ENCODE peak calls at places on chromosome 1, in five cellular contexts. M is lower leg skin, O is transverse colon, T is heart left ventricle, Y is A549. J is an unnamed sample.

GRCh38 chr1:157050836-157051235 is 5.3 kb upstream of the ARHGEF11 start:
- DNase-seq in M (no peak), O (no peak), T (no peak), Y (no peak), J (no peak)

GRCh38 chr1:65208577-65208976 is 60.6 kb downstream of the AK4 start:
- DNase-seq in M (no peak), O (no peak), T (peak), Y (no peak), J (no peak)

GRCh38 chr1:76124196-76124595 is 49.6 kb downstream of the ST6GALNAC3 start:
- DNase-seq in M (no peak), O (no peak), T (no peak), Y (peak), J (no peak)

GRCh38 chr1:229224308-229224707 is 46.6 kb upstream of the RAB4A start:
- DNase-seq in M (no peak), O (no peak), T (no peak), Y (no peak), J (no peak)

GRCh38 chr1:97105531-97105930 is 383.9 kb downstream of the PTBP2 start:
- DNase-seq in M (no peak), O (no peak), T (no peak), Y (no peak), J (no peak)

GRCh38 chr1:221712198-221712684 is 29.6 kb downstream of the DUSP10 start:
- DNase-seq in M (peak), O (no peak), T (no peak), Y (peak), J (no peak)

GRCh38 chr1:115322631-115323030 is 15.4 kb downstream of the NGF start:
- DNase-seq in M (no peak), O (no peak), T (no peak), Y (no peak), J (no peak)

GRCh38 chr1:14334336-14335176 is 263.9 kb upstream of the KAZN start:
- DNase-seq in M (no peak), O (no peak), T (no peak), Y (no peak), J (no peak)

GRCh38 chr1:208139434-208140086 is 104.6 kb downstream of the PLXNA2 start:
- DNase-seq in M (no peak), O (no peak), T (no peak), Y (no peak), J (no peak)

GRCh38 chr1:46489638-46490602 is at the start of gene DMBX1:
- DNase-seq in M (no peak), O (peak), T (no peak), Y (peak), J (no peak)

GRCh38 chr1:59057211-59057694 is 239.6 kb upstream of the FGGY start:
- DNase-seq in M (peak), O (peak), T (peak), Y (peak), J (peak)

GRCh38 chr1:121418369-121419049 is 233.7 kb downstream of the SRGAP2C start:
- DNase-seq in M (no peak), O (no peak), T (no peak), Y (no peak), J (no peak)
- TF ChIP-seq POLR2A in M (no peak), O (no peak), T (no peak), Y (no peak), J (no peak)

GRCh38 chr1:169146536-169147214 is 40.2 kb downstream of the ATP1B1 start:
- DNase-seq in M (no peak), O (no peak), T (no peak), Y (peak), J (no peak)
- H3K4me3 ChIP-seq in M (no peak), O (no peak), T (no peak), Y (no peak), J (no peak)

GRCh38 chr1:28551381-28551780 is 1.5 kb upstream of the TRNAU1AP start:
- DNase-seq in M (no peak), O (no peak), T (no peak), Y (no peak), J (no peak)

GRCh38 chr1:28553229-28553930 is 495 bp downstream of the TRNAU1AP start:
- DNase-seq in M (no peak), O (peak), T (peak), Y (no peak), J (peak)

GRCh38 chr1:28552482-28553228 is at the start of gene TRNAU1AP:
- DNase-seq in M (peak), O (peak), T (peak), Y (peak), J (peak)
- TF ChIP-seq POLR2A in M (no peak), O (peak), T (peak), Y (peak), J (peak)

GRCh38 chr1:63321061-63321787 is 1.1 kb upstream of the FOXD3 start:
- DNase-seq in M (no peak), O (no peak), T (no peak), Y (no peak), J (no peak)

GRCh38 chr1:63320024-63320799 is 2.2 kb upstream of the FOXD3 start:
- DNase-seq in M (no peak), O (no peak), T (no peak), Y (no peak), J (no peak)

GRCh38 chr1:63318255-63319068 is 3.9 kb upstream of the FOXD3 start:
- DNase-seq in M (no peak), O (no peak), T (no peak), Y (no peak), J (no peak)

GRCh38 chr1:63317814-63318156 is 4.6 kb upstream of the FOXD3 start:
- DNase-seq in M (no peak), O (no peak), T (no peak), Y (no peak), J (no peak)

DNA sequence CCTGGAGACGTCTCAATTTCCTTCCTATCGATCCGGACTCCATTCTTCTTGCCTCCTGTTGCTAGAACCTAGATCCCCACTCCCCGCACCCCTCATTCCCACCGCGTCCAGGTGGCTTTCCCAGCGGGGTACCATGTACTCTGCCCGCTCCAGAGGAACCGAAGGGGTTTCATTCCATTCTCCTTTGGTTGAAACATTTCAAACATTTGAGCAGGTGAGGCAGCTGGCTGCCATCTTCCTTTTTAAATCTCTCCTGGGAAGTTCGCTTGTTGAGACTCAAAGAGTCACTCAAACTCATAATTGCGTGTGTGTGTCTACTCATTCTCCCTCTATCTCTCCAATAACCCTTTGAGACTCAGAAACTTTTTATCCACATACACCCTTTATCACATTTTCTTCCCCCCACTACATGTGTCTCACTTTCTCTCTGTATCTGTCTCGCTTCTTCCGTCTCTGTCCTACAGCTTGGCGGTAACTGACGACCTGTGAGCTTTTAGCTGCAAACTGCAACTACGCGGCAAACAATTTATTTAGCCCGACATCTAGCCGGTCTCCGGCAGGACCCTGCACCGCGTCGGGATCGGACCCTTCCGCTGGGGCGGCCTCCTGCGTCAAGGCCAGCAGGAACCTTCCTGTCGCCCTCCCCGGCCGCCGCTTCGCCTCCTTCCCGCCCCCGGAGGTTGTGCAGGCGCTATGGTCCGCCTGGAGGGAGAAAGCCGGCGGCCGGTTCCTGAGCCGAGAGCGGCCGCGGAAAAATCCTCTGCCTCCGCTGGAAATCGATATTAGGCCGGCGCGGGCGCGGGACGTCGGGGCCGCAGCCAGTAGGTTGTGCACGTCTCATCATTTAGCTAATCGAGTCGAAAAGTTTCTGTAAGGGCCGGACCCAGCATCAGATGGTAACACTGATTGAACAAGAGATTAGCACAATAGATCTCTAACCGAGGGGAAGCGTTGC is 3.0 kb upstream of the FOXD3 start:
- DNase-seq in M (no peak), O (no peak), T (no peak), Y (no peak), J (no peak)
- H3K4me3 ChIP-seq in M (no peak), O (no peak), T (no peak), Y (no peak), J (peak)

GRCh38 chr1:22451702-22452400 is at the start of gene ZBTB40:
- DNase-seq in M (peak), O (peak), T (peak), Y (peak), J (peak)
- TF ChIP-seq POLR2A in M (no peak), O (peak), T (no peak), Y (peak), J (peak)

GRCh38 chr1:230232352-230232751 is 165.3 kb downstream of the GALNT2 start:
- DNase-seq in M (no peak), O (no peak), T (no peak), Y (no peak), J (no peak)
- H3K4me3 ChIP-seq in M (no peak), O (no peak), T (no peak), Y (no peak), J (no peak)

DNA sequence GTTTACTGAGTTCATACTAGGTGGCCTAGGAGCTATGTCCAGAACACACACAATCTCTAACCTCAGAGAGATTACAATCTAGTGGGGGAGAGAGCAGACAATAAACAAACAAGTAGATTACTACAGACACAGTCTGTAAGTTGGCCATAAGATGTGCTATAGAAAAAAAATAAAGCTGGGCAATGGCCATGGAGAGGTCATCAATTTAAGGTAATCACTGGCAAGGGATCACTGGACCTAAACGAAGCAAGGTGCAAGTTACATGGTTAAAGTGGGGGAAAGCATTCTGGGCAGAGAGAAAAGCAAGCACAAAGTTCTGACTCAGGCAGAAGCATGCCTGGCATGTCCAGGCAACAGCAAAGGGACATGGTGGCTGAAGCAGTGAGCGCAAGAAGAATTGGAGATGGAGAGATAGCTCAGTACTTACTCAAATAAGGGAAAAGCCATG is 147.0 kb downstream of the RERE start:
- DNase-seq in M (no peak), O (no peak), T (no peak), Y (no peak), J (no peak)
- TF ChIP-seq POLR2A in M (no peak), O (no peak), T (no peak), Y (no peak), J (no peak)

DNA sequence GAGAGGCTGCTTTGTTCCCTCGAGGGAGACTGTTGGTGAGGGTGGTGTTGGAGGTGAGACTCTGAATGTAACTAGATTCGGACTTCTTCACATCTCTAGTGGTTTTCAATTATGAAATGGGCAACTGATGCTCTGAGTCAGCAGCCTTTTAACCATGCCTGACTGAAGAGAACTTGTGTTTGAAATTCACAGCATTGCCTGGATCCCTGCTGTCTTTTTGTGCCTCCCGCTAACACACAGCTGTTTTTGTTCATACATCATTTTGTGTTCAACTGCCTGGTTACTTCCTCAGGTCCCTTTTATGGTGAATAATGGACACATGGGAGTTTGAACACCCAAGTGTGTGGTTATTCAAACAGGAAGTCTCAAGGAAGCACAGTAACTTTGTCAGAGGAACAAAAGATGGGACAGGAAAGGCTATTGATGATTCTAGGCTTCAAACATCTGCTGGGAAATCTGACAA is 16.8 kb downstream of the LAMC1 start:
- DNase-seq in M (no peak), O (no peak), T (no peak), Y (no peak), J (no peak)
- H3K4me3 ChIP-seq in M (no peak), O (no peak), T (no peak), Y (no peak), J (no peak)

DNA sequence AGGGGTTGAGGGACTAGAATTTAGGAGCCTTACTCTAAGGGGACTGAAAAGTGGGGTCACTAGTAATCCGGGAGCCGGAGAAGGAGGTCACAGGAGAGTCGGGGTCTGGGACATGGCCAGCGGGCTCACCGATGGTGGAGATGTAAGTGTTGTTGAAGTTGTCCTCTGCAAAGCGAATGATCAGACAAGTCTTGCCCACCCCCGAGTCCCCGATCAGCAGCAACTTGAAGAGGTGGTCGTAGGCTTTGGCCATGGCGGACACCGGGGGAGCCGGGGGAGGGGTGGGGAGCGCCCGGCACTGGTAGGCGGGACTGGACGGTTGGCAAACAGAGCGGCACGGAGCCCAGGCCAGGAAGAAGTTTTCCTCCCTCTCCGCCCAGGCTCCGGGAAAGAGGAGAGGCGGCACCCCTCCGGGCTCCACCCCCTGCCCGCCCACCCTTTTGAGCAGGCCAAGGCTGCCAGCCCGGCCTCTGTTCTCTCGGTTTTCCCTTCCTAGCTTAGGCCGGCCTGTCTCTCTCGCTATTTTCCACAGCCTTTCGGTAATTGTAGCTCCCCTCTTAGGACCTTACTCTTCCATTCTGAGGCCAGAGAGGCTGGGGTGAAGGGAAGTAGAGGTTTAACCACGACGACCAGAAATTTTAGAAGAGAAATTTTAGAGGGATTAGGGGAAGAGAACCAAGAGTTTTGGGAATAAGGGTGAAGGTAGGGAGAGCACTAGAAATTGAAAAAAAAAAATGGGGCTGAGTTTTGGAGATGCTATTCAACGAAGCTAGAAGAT is at the start of gene RAB13:
- DNase-seq in M (peak), O (peak), T (peak), Y (peak), J (peak)
- TF ChIP-seq POLR2A in M (no peak), O (peak), T (no peak), Y (peak), J (no peak)

J was measured in tibial nerve.